ENCODE peak calls at places on chromosomes 6 and 20, in six cellular contexts. M, H, B, G, Q and P are unnamed samples.
A peak's percentile ranks its signal among the peaks of the same experiment; 100 is the strongest.

GRCh38 chr6:21935561-21936028 is 342.0 kb downstream of the SOX4 start:
- DNase-seq in G (no peak), M (peak; percentile 60), H (peak; percentile 69), Q (peak; percentile 52), B (no peak), P (peak; percentile 73)

GRCh38 chr6:33144373-33144772 is 47.9 kb downstream of the COL11A2 start:
- DNase-seq in B (no peak), G (no peak), H (no peak), M (no peak), Q (no peak), P (no peak)

GRCh38 chr6:42551202-42551601 is 12.6 kb upstream of the UBR2 start:
- DNase-seq in G (no peak), B (no peak), Q (no peak), M (peak; percentile 29), H (peak; percentile 47), P (peak; percentile 40)

GRCh38 chr6:157430834-157431233 is 49.8 kb downstream of the ZDHHC14 start:
- DNase-seq in H (no peak), B (no peak), G (no peak), M (no peak), Q (no peak), P (no peak)

GRCh38 chr6:127514396-127515227 is 4.5 kb downstream of the MTCL3 start:
- DNase-seq in B (no peak), Q (peak; percentile 60), G (peak; percentile 46), H (peak; percentile 48), M (peak; percentile 67), P (peak; percentile 36)

GRCh38 chr20:56974499-56975250 is 291.8 kb downstream of the BMP7 start:
- DNase-seq in B (no peak), H (peak; percentile 37), G (no peak), M (peak; percentile 57), Q (peak; percentile 66), P (no peak)

GRCh38 chr20:12072945-12073245 is 155.2 kb downstream of the BTBD3 start:
- DNase-seq in G (no peak), Q (peak; percentile 75), M (no peak), H (peak; percentile 22), B (no peak), P (peak; percentile 60)

GRCh38 chr20:2538356-2538755 is 2.0 kb downstream of the TMC2 start:
- DNase-seq in Q (no peak), B (no peak), M (no peak), H (no peak), G (no peak), P (no peak)

GRCh38 chr6:23659125-23659524 is 466.9 kb upstream of the NRSN1 start:
- DNase-seq in Q (peak; percentile 14), H (peak; percentile 6), G (no peak), M (peak; percentile 28), B (no peak), P (no peak)

GRCh38 chr6:71375676-71376075 is 87.1 kb downstream of the OGFRL1 start:
- DNase-seq in G (no peak), H (no peak), B (no peak), M (peak; percentile 66), Q (no peak), P (peak; percentile 61)

GRCh38 chr6:107115695-107116327 is 496 bp upstream of the BEND3 start:
- DNase-seq in B (peak; percentile 63), Q (peak; percentile 29), H (no peak), M (no peak), G (no peak), P (no peak)

GRCh38 chr6:158706369-158706982 is 56.6 kb downstream of the SYTL3 start:
- DNase-seq in M (peak; percentile 62), B (peak; percentile 86), G (peak; percentile 68), H (peak; percentile 51), Q (peak; percentile 63), P (peak; percentile 57)
- TF ChIP-seq CTCF in M (peak; percentile 81), B (peak; percentile 36), G (peak; percentile 74), H (peak; percentile 55), Q (peak; percentile 80), P (peak; percentile 88)

DNA sequence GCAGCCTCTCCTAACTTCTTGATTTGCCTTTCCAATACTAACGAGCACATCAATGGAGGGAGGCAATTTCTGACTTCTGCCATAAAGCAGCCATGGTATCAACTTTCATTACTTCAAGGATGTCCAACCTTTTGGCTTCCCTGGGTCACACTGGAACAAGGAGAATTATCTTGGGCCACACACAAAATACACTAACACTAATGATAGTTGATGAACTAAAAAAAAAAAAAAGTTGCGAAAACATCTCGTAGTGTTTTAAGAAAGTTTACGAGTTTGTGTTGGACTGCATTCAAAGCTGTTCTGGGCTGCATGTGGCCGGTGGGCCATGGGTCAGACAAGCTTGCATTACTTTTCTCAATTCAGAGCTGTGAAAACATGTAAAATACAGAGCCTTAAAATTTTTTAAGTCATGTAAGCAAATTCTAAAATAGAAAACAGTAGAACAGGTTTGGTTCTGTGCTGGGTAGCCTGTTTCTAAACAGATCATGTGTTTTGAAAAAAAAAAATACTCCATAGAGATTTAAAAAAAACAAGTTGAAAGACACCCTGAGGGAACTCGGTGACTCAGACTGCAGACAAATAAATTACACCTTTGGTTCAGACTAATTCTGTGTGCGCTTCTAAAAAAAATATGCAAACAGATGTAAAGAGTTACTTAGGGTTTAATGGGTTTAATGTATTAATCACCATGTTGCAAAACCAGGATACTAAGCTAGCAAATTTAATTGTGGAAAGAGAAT is 43.6 kb upstream of the SLC22A23 start:
- DNase-seq in G (no peak), H (peak; percentile 71), B (no peak), Q (peak; percentile 84), M (no peak), P (no peak)
- H3K4me3 ChIP-seq in G (no peak overlapping the region), H (no peak overlapping the region), B (no peak overlapping the region), Q (no peak overlapping the region), M (no peak overlapping the region), P (no peak overlapping the region)

DNA sequence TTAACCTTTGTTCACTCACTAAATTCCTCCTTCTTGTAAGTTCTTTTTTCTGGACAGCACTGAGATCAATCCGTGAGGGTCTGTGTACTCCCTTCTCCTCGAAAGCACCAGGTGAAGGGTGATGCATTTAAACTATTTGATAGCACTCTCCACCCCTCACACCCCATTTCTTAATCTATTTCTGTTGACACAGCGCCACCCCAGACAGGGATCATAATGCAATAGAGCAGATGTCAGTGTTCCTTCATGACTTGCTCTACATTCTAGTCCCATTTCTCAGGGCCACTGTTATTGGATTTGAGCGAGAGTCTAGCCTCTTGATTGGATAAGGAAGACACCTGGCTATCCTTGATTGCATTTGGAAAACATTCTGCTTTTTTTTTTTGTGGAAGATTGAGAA is 46.3 kb downstream of the PPP1R14C start:
- DNase-seq in H (no peak), B (no peak), M (no peak), Q (no peak), G (no peak), P (no peak)
- TF ChIP-seq CTCF in H (no peak), B (no peak), M (no peak), Q (no peak), G (no peak), P (no peak)

DNA sequence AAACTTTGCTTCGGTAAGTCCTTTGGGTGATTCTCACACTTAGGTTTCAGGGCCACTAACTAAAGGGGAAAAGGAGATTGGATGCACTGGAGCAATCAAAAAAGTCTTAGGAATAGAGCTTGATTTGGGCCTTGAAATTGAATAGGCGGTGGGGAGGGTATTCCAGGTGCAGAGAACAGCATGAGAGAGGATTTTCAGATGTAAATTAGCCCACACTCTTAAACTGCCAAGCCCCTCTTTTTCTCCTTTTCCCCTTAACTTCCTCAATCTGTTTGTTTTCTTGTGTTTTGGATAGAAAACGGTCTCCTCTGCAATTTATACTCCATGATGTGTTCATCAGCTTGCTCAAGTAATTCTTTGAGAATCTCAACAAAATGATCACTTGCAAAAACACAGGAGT is 62.1 kb upstream of the RIPOR2 start:
- DNase-seq in G (no peak), H (no peak), B (no peak), Q (no peak), M (no peak), P (no peak)
- H3K4me3 ChIP-seq in G (no peak overlapping the region), H (no peak overlapping the region), B (no peak overlapping the region), Q (no peak overlapping the region), M (no peak overlapping the region), P (no peak overlapping the region)

GRCh38 chr6:85537055-85537494 is 56.6 kb downstream of the SNX14 start:
- DNase-seq in H (peak; percentile 24), G (no peak), M (peak; percentile 35), Q (peak; percentile 39), B (no peak), P (peak; percentile 48)
- TF ChIP-seq CTCF in H (peak; percentile 46), G (peak; percentile 72), M (peak; percentile 41), Q (peak; percentile 35), B (no peak), P (peak; percentile 43)

GRCh38 chr6:2450546-2450945 is 205.1 kb upstream of the GMDS start:
- DNase-seq in H (no peak), Q (no peak), G (peak; percentile 54), M (no peak), B (no peak), P (no peak)

GRCh38 chr6:2447318-2447717 is 201.9 kb upstream of the GMDS start:
- DNase-seq in G (no peak), M (no peak), Q (no peak), B (no peak), H (no peak), P (no peak)

GRCh38 chr6:2454180-2454579 is 208.8 kb upstream of the GMDS start:
- DNase-seq in M (no peak), H (peak; percentile 7), Q (no peak), G (no peak), B (no peak), P (no peak)

GRCh38 chr6:2449572-2449940 is 204.2 kb upstream of the GMDS start:
- DNase-seq in Q (no peak), M (no peak), G (no peak), B (no peak), H (no peak), P (no peak)

DNA sequence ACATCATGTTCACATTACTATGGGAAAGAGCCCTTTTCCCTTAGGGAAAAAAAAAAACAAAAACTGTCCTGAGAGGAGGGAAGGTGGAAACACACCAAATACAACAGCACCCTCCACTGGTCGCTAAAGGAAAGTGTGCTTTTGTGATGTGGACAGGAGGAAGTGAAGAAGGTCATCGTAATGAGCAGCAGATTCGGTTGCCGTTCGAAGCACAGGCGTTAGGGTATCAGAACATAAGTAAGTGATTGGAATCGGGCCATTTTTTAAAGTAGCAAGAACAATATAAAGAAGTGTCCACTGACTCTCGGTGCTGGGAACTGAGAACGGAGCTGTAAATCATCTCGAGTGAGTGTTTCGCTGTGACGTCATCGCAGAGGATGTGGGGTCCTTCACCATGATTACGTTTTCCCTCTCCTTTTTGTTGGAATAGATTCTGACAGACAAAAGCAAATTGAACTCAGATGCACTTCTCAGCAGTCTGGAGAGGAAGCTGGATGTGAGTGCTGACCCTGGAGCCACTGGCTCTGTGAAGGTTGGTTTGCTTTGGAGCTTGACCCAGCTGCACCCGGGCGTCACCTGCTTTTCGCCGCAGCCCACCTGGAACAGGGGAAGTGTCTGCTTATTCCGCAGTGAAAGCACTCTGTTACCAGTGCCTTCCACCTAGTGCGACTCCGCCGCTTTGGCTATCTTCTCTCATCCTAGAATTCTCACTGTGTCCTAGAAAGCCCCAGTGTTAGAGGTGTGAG is 203.6 kb upstream of the GMDS start:
- DNase-seq in Q (peak; percentile 77), B (no peak), G (no peak), M (peak; percentile 83), H (peak; percentile 89), P (peak; percentile 83)
- H3K4me3 ChIP-seq in Q (peak overlapping the region; percentile 34), B (peak overlapping the region; percentile 18), G (no peak overlapping the region), M (peak overlapping the region; percentile 9), H (peak overlapping the region; percentile 50), P (no peak overlapping the region)

GRCh38 chr6:131597448-131597847 is 24.4 kb downstream of the ARG1 start:
- DNase-seq in H (no peak), B (no peak), M (peak; percentile 5), Q (no peak), G (no peak), P (no peak)
- TF ChIP-seq CTCF in H (no peak), B (no peak), M (peak; percentile 37), Q (peak; percentile 46), G (peak; percentile 30), P (peak; percentile 15)